ENCODE peak calls at places on chromosomes 6 and 20, in ten cellular contexts. One of them, this sample, is unnamed.

GRCh38 chr20:18645196-18645745 is 57.4 kb downstream of the DTD1 start:
- DNase-seq in ovary: no peak
- DNase-seq in amniotic stem cell: no peak
- DNase-seq in stimulated activated CD8-positive, alpha-beta memory T cell treated with anti-CD3 and anti-CD28 coated beads, Interleukin-2, amount 100 ng/mL, for 1 hour: no peak
- DNase-seq in RWPE1: no peak
- DNase-seq in lung microvascular endothelial cell: no peak
- DNase-seq in NCI-H510A treated with DMSO at 0.1 percent for 48 hours: no peak
- DNase-seq in GM12865: no peak
- DNase-seq in Peyer's patch: no peak
- DNase-seq in T-helper 2 cell: no peak
- DNase-seq in this sample: no peak

GRCh38 chr20:36035720-36036119 is 67.3 kb downstream of the CNBD2 start:
- DNase-seq in amniotic stem cell: no peak
- DNase-seq in lung microvascular endothelial cell: no peak
- DNase-seq in Peyer's patch: no peak
- DNase-seq in NCI-H510A treated with DMSO at 0.1 percent for 48 hours: no peak
- DNase-seq in T-helper 2 cell: no peak
- DNase-seq in GM12865: no peak
- DNase-seq in stimulated activated CD8-positive, alpha-beta memory T cell treated with anti-CD3 and anti-CD28 coated beads, Interleukin-2, amount 100 ng/mL, for 1 hour: no peak
- DNase-seq in RWPE1: peak; percentile 97
- DNase-seq in ovary: no peak
- DNase-seq in this sample: no peak

GRCh38 chr6:160926281-160927276 is 65.0 kb upstream of the MAP3K4 start:
- DNase-seq in ovary: no peak
- DNase-seq in NCI-H510A treated with DMSO at 0.1 percent for 48 hours: no peak
- DNase-seq in lung microvascular endothelial cell: no peak
- DNase-seq in amniotic stem cell: no peak
- DNase-seq in stimulated activated CD8-positive, alpha-beta memory T cell treated with anti-CD3 and anti-CD28 coated beads, Interleukin-2, amount 100 ng/mL, for 1 hour: no peak
- DNase-seq in RWPE1: no peak
- DNase-seq in T-helper 2 cell: no peak
- DNase-seq in GM12865: no peak
- DNase-seq in Peyer's patch: no peak
- DNase-seq in this sample: peak; percentile 51

GRCh38 chr20:57714409-57715267 is 4.8 kb upstream of the PMEPA1 start:
- DNase-seq in ovary: no peak
- DNase-seq in GM12865: no peak
- DNase-seq in Peyer's patch: no peak
- DNase-seq in RWPE1: peak; percentile 92
- DNase-seq in stimulated activated CD8-positive, alpha-beta memory T cell treated with anti-CD3 and anti-CD28 coated beads, Interleukin-2, amount 100 ng/mL, for 1 hour: no peak
- DNase-seq in NCI-H510A treated with DMSO at 0.1 percent for 48 hours: no peak
- DNase-seq in amniotic stem cell: peak; percentile 39
- DNase-seq in T-helper 2 cell: no peak
- DNase-seq in lung microvascular endothelial cell: no peak
- DNase-seq in this sample: no peak

GRCh38 chr20:6178537-6178936 is 55.7 kb upstream of the FERMT1 start:
- DNase-seq in Peyer's patch: no peak
- DNase-seq in stimulated activated CD8-positive, alpha-beta memory T cell treated with anti-CD3 and anti-CD28 coated beads, Interleukin-2, amount 100 ng/mL, for 1 hour: no peak
- DNase-seq in lung microvascular endothelial cell: peak; percentile 63
- DNase-seq in T-helper 2 cell: no peak
- DNase-seq in ovary: no peak
- DNase-seq in GM12865: no peak
- DNase-seq in RWPE1: peak; percentile 20
- DNase-seq in amniotic stem cell: no peak
- DNase-seq in NCI-H510A treated with DMSO at 0.1 percent for 48 hours: peak; percentile 88
- DNase-seq in this sample: no peak

GRCh38 chr6:108699290-108700041 is 138.7 kb downstream of the FOXO3 start:
- DNase-seq in RWPE1: no peak
- DNase-seq in stimulated activated CD8-positive, alpha-beta memory T cell treated with anti-CD3 and anti-CD28 coated beads, Interleukin-2, amount 100 ng/mL, for 1 hour: no peak
- DNase-seq in NCI-H510A treated with DMSO at 0.1 percent for 48 hours: no peak
- DNase-seq in ovary: no peak
- DNase-seq in amniotic stem cell: no peak
- DNase-seq in GM12865: no peak
- DNase-seq in T-helper 2 cell: no peak
- DNase-seq in Peyer's patch: no peak
- DNase-seq in lung microvascular endothelial cell: peak; percentile 28
- DNase-seq in this sample: peak; percentile 23

GRCh38 chr20:51540585-51540984 is 1.9 kb downstream of the NFATC2 start:
- DNase-seq in lung microvascular endothelial cell: peak; percentile 80
- DNase-seq in NCI-H510A treated with DMSO at 0.1 percent for 48 hours: no peak
- DNase-seq in ovary: no peak
- DNase-seq in Peyer's patch: no peak
- DNase-seq in stimulated activated CD8-positive, alpha-beta memory T cell treated with anti-CD3 and anti-CD28 coated beads, Interleukin-2, amount 100 ng/mL, for 1 hour: no peak
- DNase-seq in GM12865: no peak
- DNase-seq in RWPE1: no peak
- DNase-seq in T-helper 2 cell: peak; percentile 31
- DNase-seq in amniotic stem cell: no peak
- DNase-seq in this sample: no peak

GRCh38 chr20:58146081-58146734 is 82.2 kb downstream of the ANKRD60 start:
- DNase-seq in GM12865: no peak
- DNase-seq in amniotic stem cell: no peak
- DNase-seq in Peyer's patch: no peak
- DNase-seq in lung microvascular endothelial cell: no peak
- DNase-seq in NCI-H510A treated with DMSO at 0.1 percent for 48 hours: no peak
- DNase-seq in T-helper 2 cell: no peak
- DNase-seq in RWPE1: no peak
- DNase-seq in ovary: no peak
- DNase-seq in stimulated activated CD8-positive, alpha-beta memory T cell treated with anti-CD3 and anti-CD28 coated beads, Interleukin-2, amount 100 ng/mL, for 1 hour: no peak
- DNase-seq in this sample: no peak

GRCh38 chr20:35739294-35740163 is 2.5 kb downstream of the RBM39 start:
- DNase-seq in stimulated activated CD8-positive, alpha-beta memory T cell treated with anti-CD3 and anti-CD28 coated beads, Interleukin-2, amount 100 ng/mL, for 1 hour: no peak
- DNase-seq in GM12865: peak; percentile 34
- DNase-seq in Peyer's patch: no peak
- DNase-seq in lung microvascular endothelial cell: peak; percentile 53
- DNase-seq in NCI-H510A treated with DMSO at 0.1 percent for 48 hours: no peak
- DNase-seq in T-helper 2 cell: peak; percentile 71
- DNase-seq in ovary: no peak
- DNase-seq in amniotic stem cell: no peak
- DNase-seq in RWPE1: no peak
- DNase-seq in this sample: no peak